ENCODE peak calls at places on chromosomes 11 and 22, in eight cellular contexts. E is GM23338, A is neural progenitor cell, S is HCT116, U is H9, H is Karpas-422, W is fibroblast of lung, Q is H1. P is an unnamed sample.

GRCh38 chr22:43272869-43273318 is 70.3 kb downstream of the SCUBE1 start:
- DNase-seq in E (peak; percentile 56), A (no peak), S (no peak), U (peak; percentile 43), H (no peak), W (no peak), Q (no peak), P (no peak)

GRCh38 chr11:134270250-134270714 is 5.9 kb upstream of the GLB1L3 start:
- DNase-seq in E (peak; percentile 83), A (peak; percentile 52), S (peak; percentile 22), U (peak; percentile 40), H (no peak), W (no peak), Q (no peak), P (no peak)

GRCh38 chr22:37485714-37486223 is 415 bp downstream of the MFNG start:
- DNase-seq in E (no peak), A (no peak), S (no peak), U (no peak), H (peak; percentile 68), W (no peak), Q (no peak), P (no peak)

GRCh38 chr11:29914203-29914930 is 102.5 kb downstream of the KCNA4 start:
- DNase-seq in E (no peak), A (no peak), S (no peak), U (no peak), H (no peak), W (no peak), Q (no peak), P (no peak)

GRCh38 chr22:46598737-46599424 is 21.3 kb upstream of the GRAMD4 start:
- DNase-seq in E (no peak), A (no peak), S (no peak), U (no peak), H (no peak), W (no peak), Q (no peak), P (no peak)

GRCh38 chr22:37088108-37088605 is 21.4 kb downstream of the TMPRSS6 start:
- DNase-seq in E (no peak), A (no peak), S (peak; percentile 48), U (no peak), H (no peak), W (peak; percentile 7), Q (no peak), P (peak; percentile 46)

GRCh38 chr22:49966041-49966715 is 5.6 kb downstream of the PIM3 start:
- DNase-seq in E (no peak), A (peak; percentile 1), S (no peak), U (peak; percentile 28), H (no peak), W (no peak), Q (peak; percentile 49), P (no peak)

GRCh38 chr22:28883917-28884753 is 763 bp downstream of the ZNRF3 start:
- DNase-seq in E (peak; percentile 83), A (peak; percentile 74), S (peak; percentile 12), U (peak; percentile 66), H (no peak), W (peak; percentile 39), Q (peak; percentile 79), P (no peak)

GRCh38 chr22:28112548-28113043 is 193.5 kb upstream of the PITPNB start:
- DNase-seq in E (peak; percentile 41), A (peak; percentile 84), S (peak; percentile 48), U (peak; percentile 40), H (peak; percentile 63), W (peak; percentile 66), Q (no peak), P (no peak)

GRCh38 chr22:27159716-27160295 is 502.4 kb downstream of the MIAT start:
- DNase-seq in E (no peak), A (no peak), S (no peak), U (no peak), H (no peak), W (no peak), Q (no peak), P (no peak)

GRCh38 chr22:27853404-27853803 is 51.8 kb upstream of the MN1 start:
- DNase-seq in E (no peak), A (no peak), S (no peak), U (no peak), H (no peak), W (no peak), Q (no peak), P (no peak)

GRCh38 chr11:69498614-69499175 is 17.2 kb downstream of the LINC01488 start:
- DNase-seq in E (no peak), A (no peak), S (no peak), U (no peak), H (no peak), W (no peak), Q (no peak), P (no peak)

GRCh38 chr11:121687961-121688566 is 235.3 kb upstream of the SORL1-AS1 start:
- DNase-seq in E (peak; percentile 58), A (peak; percentile 26), S (no peak), U (peak; percentile 62), H (no peak), W (peak; percentile 84), Q (no peak), P (no peak)

GRCh38 chr11:110857885-110858555 is 145.8 kb upstream of the ARHGAP20 start:
- DNase-seq in E (no peak), A (no peak), S (no peak), U (no peak), H (no peak), W (peak; percentile 64), Q (no peak), P (no peak)

GRCh38 chr22:25451480-25452114 is 112.9 kb upstream of the GRK3 start:
- DNase-seq in E (no peak), A (no peak), S (no peak), U (no peak), H (no peak), W (peak; percentile 34), Q (no peak), P (no peak)

GRCh38 chr11:118820412-118821357 is 29.7 kb upstream of the DDX6 start:
- DNase-seq in E (peak; percentile 46), A (peak; percentile 12), S (peak; percentile 50), U (peak; percentile 44), H (peak; percentile 76), W (peak; percentile 68), Q (peak; percentile 52), P (no peak)

GRCh38 chr11:116384407-116384806 is 388.4 kb downstream of the BUD13 start:
- DNase-seq in E (no peak), A (no peak), S (no peak), U (no peak), H (no peak), W (no peak), Q (no peak), P (no peak)

GRCh38 chr11:17703951-17704350 is 15.4 kb upstream of the MYOD1 start:
- DNase-seq in E (peak; percentile 43), A (no peak), S (peak; percentile 69), U (no peak), H (peak; percentile 85), W (peak; percentile 26), Q (no peak), P (no peak)

GRCh38 chr11:17711836-17712235 is 7.5 kb upstream of the MYOD1 start:
- DNase-seq in E (no peak), A (no peak), S (no peak), U (no peak), H (no peak), W (no peak), Q (no peak), P (no peak)

DNA sequence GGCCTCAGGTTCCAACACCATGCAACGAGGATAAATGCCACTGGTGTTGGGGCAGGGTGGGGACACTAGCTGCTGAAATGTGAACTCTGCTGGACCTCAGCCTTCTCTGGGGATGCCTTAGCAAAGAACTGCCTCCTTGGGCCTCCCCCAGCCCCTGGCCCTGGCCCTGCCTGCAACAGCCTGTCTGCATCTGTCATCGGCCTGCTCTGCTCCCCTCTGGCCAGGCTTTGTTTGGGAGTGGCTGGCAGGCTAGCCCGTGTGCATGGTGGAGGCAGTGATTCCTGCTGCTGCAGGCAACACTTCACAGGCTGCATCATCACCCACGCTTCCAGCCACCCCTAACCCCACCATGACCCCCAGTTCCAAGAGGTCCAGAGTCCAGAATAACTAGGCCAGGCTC is 11.5 kb upstream of the MYOD1 start:
- DNase-seq in E (no peak), A (no peak), S (no peak), U (no peak), H (no peak), W (no peak), Q (no peak), P (no peak)
- H3K27me3 ChIP-seq in E (peaks cover 19% of the 10 kb centered on the region), A (peaks cover 43% of the 10 kb centered on the region), S (peaks cover 10% of the 10 kb centered on the region), U (peaks cover 7% of the 10 kb centered on the region), H (no peaks in the 10 kb centered on the region), W (peaks cover 2% of the 10 kb centered on the region), Q (no peaks in the 10 kb centered on the region), P (peaks cover 3% of the 10 kb centered on the region)

GRCh38 chr11:64239662-64240466 is 1.0 kb upstream of the FKBP2 start:
- DNase-seq in E (no peak), A (no peak), S (no peak), U (no peak), H (peak; percentile 85), W (no peak), Q (no peak), P (no peak)
- H2AFZ ChIP-seq in E (no peak overlapping the region), A (no peak overlapping the region), S (no peak overlapping the region), U (no peak overlapping the region), H (no peak overlapping the region), W (no peak overlapping the region), Q (no peak overlapping the region), P (no peak overlapping the region)

GRCh38 chr11:61671527-61671926 is 8.7 kb upstream of the DAGLA start:
- DNase-seq in E (peak; percentile 75), A (peak; percentile 68), S (no peak), U (peak; percentile 78), H (peak; percentile 56), W (no peak), Q (no peak), P (no peak)
- H3K27me3 ChIP-seq in E (no peaks in the 10 kb centered on the region), A (no peaks in the 10 kb centered on the region), S (peaks cover 37% of the 10 kb centered on the region), U (no peaks in the 10 kb centered on the region), H (no peaks in the 10 kb centered on the region), W (peaks cover 17% of the 10 kb centered on the region), Q (no peaks in the 10 kb centered on the region), P (peaks cover 39% of the 10 kb centered on the region)

GRCh38 chr11:32033491-32033890 is 57.4 kb upstream of the RCN1 start:
- DNase-seq in E (no peak), A (no peak), S (no peak), U (no peak), H (no peak), W (peak; percentile 30), Q (no peak), P (no peak)

GRCh38 chr11:32032052-32032451 is 58.8 kb upstream of the RCN1 start:
- DNase-seq in E (no peak), A (no peak), S (no peak), U (no peak), H (no peak), W (no peak), Q (no peak), P (no peak)

GRCh38 chr11:32033067-32033466 is 57.8 kb upstream of the RCN1 start:
- DNase-seq in E (no peak), A (no peak), S (no peak), U (no peak), H (no peak), W (peak; percentile 15), Q (no peak), P (no peak)

GRCh38 chr11:32034149-32034548 is 56.7 kb upstream of the RCN1 start:
- DNase-seq in E (no peak), A (no peak), S (no peak), U (no peak), H (no peak), W (peak; percentile 100), Q (no peak), P (no peak)

DNA sequence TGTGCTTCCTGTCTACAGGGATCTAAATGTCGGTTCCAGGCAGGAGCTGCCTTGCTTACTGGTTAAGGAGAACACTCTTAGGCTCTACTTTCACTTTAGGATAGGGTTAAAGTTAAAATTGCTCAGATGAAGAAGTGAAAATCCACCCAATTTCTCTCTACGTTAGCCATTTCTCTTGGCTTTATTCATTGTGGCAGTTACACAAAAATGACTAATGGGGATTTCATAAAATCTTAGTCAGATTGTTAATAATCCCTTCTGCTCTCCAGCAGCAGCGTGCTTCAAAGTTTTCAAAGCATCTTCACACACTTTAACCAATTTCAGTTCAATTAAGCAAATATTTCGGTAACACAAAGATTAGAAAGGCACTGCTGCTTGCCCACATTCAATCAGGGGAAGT is 58.4 kb upstream of the RCN1 start:
- DNase-seq in E (no peak), A (no peak), S (no peak), U (no peak), H (no peak), W (peak; percentile 12), Q (no peak), P (no peak)
- H2AFZ ChIP-seq in E (peak overlapping the region; percentile 66), A (no peak overlapping the region), S (no peak overlapping the region), U (no peak overlapping the region), H (no peak overlapping the region), W (peak overlapping the region; percentile 1), Q (no peak overlapping the region), P (no peak overlapping the region)